ENCODE peak calls at places on chromosomes 1 and 21, in five cellular contexts. C, M, Z, I and T are unnamed samples.

GRCh38 chr21:31872452-31873274 is at the start of gene HUNK:
- DNase-seq in C (no peak), M (no peak), Z (peak; percentile 28), I (no peak), T (no peak)

GRCh38 chr21:39048064-39048463 is 135.2 kb downstream of the PSMG1 start:
- DNase-seq in C (peak; percentile 86), M (no peak), Z (peak; percentile 57), I (peak; percentile 97), T (no peak)

GRCh38 chr1:108503062-108503740 is 53.1 kb downstream of the NBPF6 start:
- DNase-seq in C (peak; percentile 79), M (no peak), Z (peak; percentile 97), I (peak; percentile 96), T (no peak)

GRCh38 chr1:22731924-22732522 is 21.4 kb downstream of the EPHB2 start:
- DNase-seq in C (no peak), M (no peak), Z (no peak), I (no peak), T (no peak)

GRCh38 chr1:37338658-37339057 is 135.7 kb upstream of the ZC3H12A start:
- DNase-seq in C (no peak), M (no peak), Z (no peak), I (no peak), T (peak; percentile 99)

GRCh38 chr1:234603221-234604204 is 6.5 kb downstream of the IRF2BP2 start:
- DNase-seq in C (no peak), M (no peak), Z (peak; percentile 56), I (peak; percentile 73), T (peak; percentile 70)

GRCh38 chr1:159853417-159853816 is 9.0 kb downstream of the VSIG8 start:
- DNase-seq in C (no peak), M (no peak), Z (peak; percentile 47), I (no peak), T (no peak)

GRCh38 chr1:221394011-221394544 is 347.8 kb downstream of the DUSP10 start:
- DNase-seq in C (no peak), M (no peak), Z (peak; percentile 61), I (peak; percentile 98), T (no peak)

GRCh38 chr1:47624531-47624930 is 186.7 kb downstream of the FOXD2 start:
- DNase-seq in C (no peak), M (no peak), Z (no peak), I (peak; percentile 19), T (no peak)

GRCh38 chr1:17588048-17588781 is 48.7 kb downstream of the ARHGEF10L start:
- DNase-seq in C (peak; percentile 80), M (no peak), Z (peak; percentile 87), I (peak; percentile 97), T (no peak)

GRCh38 chr1:23525558-23526174 is 5.4 kb downstream of the E2F2 start:
- DNase-seq in C (no peak), M (no peak), Z (no peak), I (no peak), T (no peak)

GRCh38 chr1:10866314-10867091 is 70.1 kb upstream of the CASZ1 start:
- DNase-seq in C (no peak), M (no peak), Z (peak; percentile 34), I (peak; percentile 21), T (no peak)

GRCh38 chr1:9689011-9689706 is 37.6 kb downstream of the PIK3CD start:
- DNase-seq in C (peak; percentile 82), M (peak; percentile 79), Z (peak; percentile 87), I (peak; percentile 71), T (peak; percentile 11)

GRCh38 chr1:41695118-41695517 is 210.6 kb upstream of the EDN2 start:
- DNase-seq in C (peak; percentile 50), M (no peak), Z (peak; percentile 31), I (peak; percentile 70), T (peak; percentile 79)